ENCODE peak calls at places on chromosome 20, in ten cellular contexts. One of them, this sample, is unnamed.

GRCh38 chr20:37882961-37883712 is 19.8 kb upstream of the VSTM2L start:
- DNase-seq in left lung: no peak
- DNase-seq in BE2C: no peak
- DNase-seq in cardiac muscle cell: no peak
- DNase-seq in choroid plexus epithelial cell: no peak
- DNase-seq in fibroblast of pulmonary artery: no peak
- DNase-seq in lower leg skin: no peak
- DNase-seq in lung: no peak
- DNase-seq in astrocyte of the cerebellum: no peak
- DNase-seq in GM10248: no peak
- DNase-seq in this sample: no peak

GRCh38 chr20:44051661-44052000 is 135.4 kb downstream of the JPH2 start:
- DNase-seq in left lung: no peak
- DNase-seq in BE2C: no peak
- DNase-seq in cardiac muscle cell: no peak
- DNase-seq in choroid plexus epithelial cell: no peak
- DNase-seq in fibroblast of pulmonary artery: no peak
- DNase-seq in lower leg skin: peak; percentile 71
- DNase-seq in lung: no peak
- DNase-seq in astrocyte of the cerebellum: no peak
- DNase-seq in GM10248: no peak
- DNase-seq in this sample: no peak

GRCh38 chr20:41510224-41510623 is 108.0 kb downstream of the CHD6 start:
- DNase-seq in left lung: no peak
- DNase-seq in BE2C: no peak
- DNase-seq in cardiac muscle cell: no peak
- DNase-seq in choroid plexus epithelial cell: no peak
- DNase-seq in fibroblast of pulmonary artery: no peak
- DNase-seq in lower leg skin: no peak
- DNase-seq in lung: no peak
- DNase-seq in astrocyte of the cerebellum: no peak
- DNase-seq in GM10248: no peak
- DNase-seq in this sample: no peak

GRCh38 chr20:43530321-43531090 is 23.0 kb downstream of the L3MBTL1 start:
- DNase-seq in left lung: no peak
- DNase-seq in BE2C: no peak
- DNase-seq in cardiac muscle cell: no peak
- DNase-seq in choroid plexus epithelial cell: no peak
- DNase-seq in fibroblast of pulmonary artery: no peak
- DNase-seq in lower leg skin: peak; percentile 82
- DNase-seq in lung: no peak
- DNase-seq in astrocyte of the cerebellum: no peak
- DNase-seq in GM10248: no peak
- DNase-seq in this sample: no peak

GRCh38 chr20:4029505-4030467 is 14.4 kb upstream of the RNF24 start:
- DNase-seq in left lung: no peak
- DNase-seq in BE2C: no peak
- DNase-seq in cardiac muscle cell: no peak
- DNase-seq in choroid plexus epithelial cell: no peak
- DNase-seq in fibroblast of pulmonary artery: no peak
- DNase-seq in lower leg skin: no peak
- DNase-seq in lung: no peak
- DNase-seq in astrocyte of the cerebellum: no peak
- DNase-seq in GM10248: no peak
- DNase-seq in this sample: no peak

GRCh38 chr20:60008130-60008808 is 50.0 kb downstream of the CDH26 start:
- DNase-seq in left lung: no peak
- DNase-seq in BE2C: no peak
- DNase-seq in cardiac muscle cell: no peak
- DNase-seq in choroid plexus epithelial cell: no peak
- DNase-seq in fibroblast of pulmonary artery: no peak
- DNase-seq in lower leg skin: peak; percentile 66
- DNase-seq in lung: no peak
- DNase-seq in astrocyte of the cerebellum: no peak
- DNase-seq in GM10248: no peak
- DNase-seq in this sample: no peak

GRCh38 chr20:41425180-41425884 is 58.7 kb upstream of the EMILIN3 start:
- DNase-seq in left lung: no peak
- DNase-seq in BE2C: no peak
- DNase-seq in cardiac muscle cell: peak; percentile 54
- DNase-seq in choroid plexus epithelial cell: no peak
- DNase-seq in fibroblast of pulmonary artery: no peak
- DNase-seq in lower leg skin: no peak
- DNase-seq in lung: no peak
- DNase-seq in astrocyte of the cerebellum: no peak
- DNase-seq in GM10248: no peak
- DNase-seq in this sample: no peak

GRCh38 chr20:7579888-7580287 is 360.4 kb downstream of the HAO1 start:
- DNase-seq in left lung: no peak
- DNase-seq in BE2C: no peak
- DNase-seq in cardiac muscle cell: no peak
- DNase-seq in choroid plexus epithelial cell: no peak
- DNase-seq in fibroblast of pulmonary artery: peak; percentile 18
- DNase-seq in lower leg skin: no peak
- DNase-seq in lung: no peak
- DNase-seq in astrocyte of the cerebellum: no peak
- DNase-seq in GM10248: no peak
- DNase-seq in this sample: no peak

GRCh38 chr20:58229198-58229802 is 847 bp upstream of the ANKRD60 start:
- DNase-seq in left lung: no peak
- DNase-seq in BE2C: no peak
- DNase-seq in cardiac muscle cell: peak; percentile 34
- DNase-seq in choroid plexus epithelial cell: peak; percentile 27
- DNase-seq in fibroblast of pulmonary artery: no peak
- DNase-seq in lower leg skin: peak; percentile 32
- DNase-seq in lung: no peak
- DNase-seq in astrocyte of the cerebellum: no peak
- DNase-seq in GM10248: no peak
- DNase-seq in this sample: no peak

GRCh38 chr20:25418779-25419178 is 11.3 kb downstream of the GINS1 start:
- DNase-seq in left lung: no peak
- DNase-seq in BE2C: no peak
- DNase-seq in cardiac muscle cell: no peak
- DNase-seq in choroid plexus epithelial cell: peak; percentile 60
- DNase-seq in fibroblast of pulmonary artery: no peak
- DNase-seq in lower leg skin: no peak
- DNase-seq in lung: no peak
- DNase-seq in astrocyte of the cerebellum: no peak
- DNase-seq in GM10248: no peak
- DNase-seq in this sample: no peak

GRCh38 chr20:23179766-23180403 is 93.8 kb upstream of the CD93 start:
- DNase-seq in left lung: no peak
- DNase-seq in BE2C: no peak
- DNase-seq in cardiac muscle cell: peak; percentile 37
- DNase-seq in choroid plexus epithelial cell: peak; percentile 75
- DNase-seq in fibroblast of pulmonary artery: no peak
- DNase-seq in lower leg skin: no peak
- DNase-seq in lung: no peak
- DNase-seq in astrocyte of the cerebellum: no peak
- DNase-seq in GM10248: no peak
- DNase-seq in this sample: no peak

GRCh38 chr20:23180451-23180921 is 94.4 kb upstream of the CD93 start:
- DNase-seq in left lung: no peak
- DNase-seq in BE2C: no peak
- DNase-seq in cardiac muscle cell: no peak
- DNase-seq in choroid plexus epithelial cell: peak; percentile 69
- DNase-seq in fibroblast of pulmonary artery: no peak
- DNase-seq in lower leg skin: no peak
- DNase-seq in lung: no peak
- DNase-seq in astrocyte of the cerebellum: no peak
- DNase-seq in GM10248: no peak
- DNase-seq in this sample: no peak

GRCh38 chr20:23174821-23175220 is 88.7 kb upstream of the CD93 start:
- DNase-seq in left lung: no peak
- DNase-seq in BE2C: no peak
- DNase-seq in cardiac muscle cell: no peak
- DNase-seq in choroid plexus epithelial cell: no peak
- DNase-seq in fibroblast of pulmonary artery: no peak
- DNase-seq in lower leg skin: no peak
- DNase-seq in lung: no peak
- DNase-seq in astrocyte of the cerebellum: no peak
- DNase-seq in GM10248: no peak
- DNase-seq in this sample: no peak

DNA sequence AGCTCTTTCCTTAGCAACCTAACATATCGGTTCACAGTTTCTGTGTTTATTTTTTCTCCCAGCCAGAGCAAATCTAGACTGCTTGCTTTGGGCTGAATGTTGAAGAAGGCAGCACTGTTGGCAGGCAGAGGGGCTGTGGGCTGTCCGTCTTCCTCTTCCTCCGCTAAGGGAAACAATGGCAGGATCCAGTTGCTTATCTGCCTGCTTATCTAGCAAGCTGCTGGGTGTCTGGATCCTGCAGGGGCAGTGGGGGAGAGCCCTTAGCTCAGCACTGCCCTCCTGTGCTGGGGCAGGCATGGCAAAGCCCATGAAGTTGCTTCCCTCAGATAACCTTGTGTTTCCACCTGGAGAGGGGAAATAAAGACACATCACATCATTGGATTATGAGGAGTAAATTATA is 92.7 kb upstream of the CD93 start:
- DNase-seq in left lung: peak; percentile 74
- DNase-seq in BE2C: no peak
- DNase-seq in cardiac muscle cell: peak; percentile 43
- DNase-seq in choroid plexus epithelial cell: peak; percentile 47
- DNase-seq in fibroblast of pulmonary artery: no peak
- DNase-seq in lower leg skin: no peak
- DNase-seq in lung: no peak
- DNase-seq in astrocyte of the cerebellum: no peak
- DNase-seq in GM10248: no peak
- DNase-seq in this sample: no peak
- TF ChIP-seq CTCF in left lung: peak; percentile 38
- TF ChIP-seq CTCF in BE2C: no peak
- TF ChIP-seq CTCF in cardiac muscle cell: peak; percentile 12
- TF ChIP-seq CTCF in choroid plexus epithelial cell: peak; percentile 47
- TF ChIP-seq CTCF in fibroblast of pulmonary artery: peak; percentile 34
- TF ChIP-seq CTCF in lower leg skin: no peak
- TF ChIP-seq CTCF in lung: no peak
- TF ChIP-seq CTCF in astrocyte of the cerebellum: no peak
- TF ChIP-seq CTCF in GM10248: no peak
- TF ChIP-seq CTCF in this sample: peak; percentile 20

DNA sequence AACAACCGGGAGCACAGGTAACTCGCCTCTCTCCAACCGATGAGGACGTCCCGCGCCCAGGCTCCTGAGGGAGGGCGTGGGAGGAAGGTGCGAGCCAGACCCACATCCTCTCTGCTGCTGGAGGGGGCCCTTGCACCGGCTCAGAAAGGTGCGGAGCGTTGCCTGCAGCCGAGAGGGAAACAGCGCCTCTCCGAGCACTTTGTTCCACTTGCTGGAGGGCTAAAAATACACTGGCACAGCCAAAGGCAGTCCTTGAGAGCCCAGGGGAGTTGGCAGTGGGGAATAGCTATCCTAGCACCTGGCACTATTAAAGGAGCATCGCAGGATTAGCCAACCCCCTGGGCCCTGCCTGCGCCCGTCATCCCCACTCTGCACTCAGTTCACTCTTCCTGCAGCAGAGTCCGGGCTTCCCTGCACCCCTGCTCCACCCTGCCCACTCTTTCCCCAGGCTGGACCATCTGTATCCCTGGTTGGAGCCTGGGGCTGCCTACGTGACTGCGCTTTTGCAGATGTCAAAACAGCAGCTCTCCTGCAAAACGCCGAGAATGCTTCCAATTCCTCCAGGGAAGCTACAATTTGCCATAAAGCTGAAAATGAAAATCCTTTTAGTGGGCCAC is 108.9 kb downstream of the SNX5 start:
- DNase-seq in left lung: peak; percentile 79
- DNase-seq in BE2C: no peak
- DNase-seq in cardiac muscle cell: no peak
- DNase-seq in choroid plexus epithelial cell: no peak
- DNase-seq in fibroblast of pulmonary artery: no peak
- DNase-seq in lower leg skin: no peak
- DNase-seq in lung: no peak
- DNase-seq in astrocyte of the cerebellum: no peak
- DNase-seq in GM10248: peak; percentile 62
- DNase-seq in this sample: no peak
- TF ChIP-seq CTCF in left lung: no peak
- TF ChIP-seq CTCF in BE2C: no peak
- TF ChIP-seq CTCF in cardiac muscle cell: no peak
- TF ChIP-seq CTCF in choroid plexus epithelial cell: no peak
- TF ChIP-seq CTCF in fibroblast of pulmonary artery: no peak
- TF ChIP-seq CTCF in lower leg skin: no peak
- TF ChIP-seq CTCF in lung: no peak
- TF ChIP-seq CTCF in astrocyte of the cerebellum: no peak
- TF ChIP-seq CTCF in GM10248: peak; percentile 19
- TF ChIP-seq CTCF in this sample: peak; percentile 16

GRCh38 chr20:23877524-23877923 is 2.0 kb downstream of the CST5 start:
- DNase-seq in left lung: no peak
- DNase-seq in BE2C: no peak
- DNase-seq in cardiac muscle cell: no peak
- DNase-seq in choroid plexus epithelial cell: no peak
- DNase-seq in fibroblast of pulmonary artery: no peak
- DNase-seq in lower leg skin: no peak
- DNase-seq in lung: no peak
- DNase-seq in astrocyte of the cerebellum: no peak
- DNase-seq in GM10248: no peak
- DNase-seq in this sample: no peak
- TF ChIP-seq CTCF in left lung: no peak
- TF ChIP-seq CTCF in BE2C: no peak
- TF ChIP-seq CTCF in cardiac muscle cell: no peak
- TF ChIP-seq CTCF in choroid plexus epithelial cell: no peak
- TF ChIP-seq CTCF in fibroblast of pulmonary artery: no peak
- TF ChIP-seq CTCF in lower leg skin: no peak
- TF ChIP-seq CTCF in lung: no peak
- TF ChIP-seq CTCF in astrocyte of the cerebellum: no peak
- TF ChIP-seq CTCF in GM10248: no peak
- TF ChIP-seq CTCF in this sample: no peak

GRCh38 chr20:2302369-2302768 is 6.6 kb downstream of the TGM3 start:
- DNase-seq in left lung: no peak
- DNase-seq in BE2C: no peak
- DNase-seq in cardiac muscle cell: no peak
- DNase-seq in choroid plexus epithelial cell: no peak
- DNase-seq in fibroblast of pulmonary artery: no peak
- DNase-seq in lower leg skin: peak; percentile 20
- DNase-seq in lung: no peak
- DNase-seq in astrocyte of the cerebellum: no peak
- DNase-seq in GM10248: no peak
- DNase-seq in this sample: no peak
- TF ChIP-seq CTCF in left lung: no peak
- TF ChIP-seq CTCF in BE2C: no peak
- TF ChIP-seq CTCF in cardiac muscle cell: no peak
- TF ChIP-seq CTCF in choroid plexus epithelial cell: no peak
- TF ChIP-seq CTCF in fibroblast of pulmonary artery: no peak
- TF ChIP-seq CTCF in lower leg skin: no peak
- TF ChIP-seq CTCF in lung: no peak
- TF ChIP-seq CTCF in astrocyte of the cerebellum: no peak
- TF ChIP-seq CTCF in GM10248: no peak
- TF ChIP-seq CTCF in this sample: no peak

GRCh38 chr20:51042657-51043247 is 19.8 kb upstream of the KCNG1 start:
- DNase-seq in left lung: no peak
- DNase-seq in BE2C: no peak
- DNase-seq in cardiac muscle cell: no peak
- DNase-seq in choroid plexus epithelial cell: no peak
- DNase-seq in fibroblast of pulmonary artery: no peak
- DNase-seq in lower leg skin: no peak
- DNase-seq in lung: no peak
- DNase-seq in astrocyte of the cerebellum: no peak
- DNase-seq in GM10248: no peak
- DNase-seq in this sample: no peak
- TF ChIP-seq CTCF in left lung: no peak
- TF ChIP-seq CTCF in BE2C: peak; percentile 39
- TF ChIP-seq CTCF in cardiac muscle cell: peak; percentile 31
- TF ChIP-seq CTCF in choroid plexus epithelial cell: peak; percentile 36
- TF ChIP-seq CTCF in fibroblast of pulmonary artery: peak; percentile 17
- TF ChIP-seq CTCF in lower leg skin: no peak
- TF ChIP-seq CTCF in lung: no peak
- TF ChIP-seq CTCF in astrocyte of the cerebellum: peak; percentile 27
- TF ChIP-seq CTCF in GM10248: no peak
- TF ChIP-seq CTCF in this sample: no peak

GRCh38 chr20:23613676-23614075 is 8.0 kb upstream of the CST9 start:
- DNase-seq in left lung: no peak
- DNase-seq in BE2C: no peak
- DNase-seq in cardiac muscle cell: peak; percentile 53
- DNase-seq in choroid plexus epithelial cell: no peak
- DNase-seq in fibroblast of pulmonary artery: no peak
- DNase-seq in lower leg skin: peak; percentile 82
- DNase-seq in lung: no peak
- DNase-seq in astrocyte of the cerebellum: no peak
- DNase-seq in GM10248: no peak
- DNase-seq in this sample: no peak
- TF ChIP-seq CTCF in left lung: no peak
- TF ChIP-seq CTCF in BE2C: no peak
- TF ChIP-seq CTCF in cardiac muscle cell: no peak
- TF ChIP-seq CTCF in choroid plexus epithelial cell: no peak
- TF ChIP-seq CTCF in fibroblast of pulmonary artery: no peak
- TF ChIP-seq CTCF in lower leg skin: no peak
- TF ChIP-seq CTCF in lung: no peak
- TF ChIP-seq CTCF in astrocyte of the cerebellum: no peak
- TF ChIP-seq CTCF in GM10248: no peak
- TF ChIP-seq CTCF in this sample: no peak

This sample was measured in GM06990.